ENCODE peak calls at places on chromosomes 2 and 18, in five cellular contexts. One of them, this sample, is unnamed. For H3K4me1, the result is how much of the 10 kb centered on the place peaks cover.

GRCh38 chr2:46227674-46228289 is 69.4 kb upstream of the EPAS1 start:
- DNase-seq in A549: no peak
- DNase-seq in sigmoid colon: no peak
- DNase-seq in Panc1: no peak
- DNase-seq in tibial artery: no peak
- DNase-seq in this sample: no peak

GRCh38 chr2:188016917-188017316 is 274.8 kb upstream of the GULP1 start:
- DNase-seq in Panc1: no peak
- DNase-seq in sigmoid colon: no peak
- DNase-seq in tibial artery: no peak
- DNase-seq in A549: no peak
- DNase-seq in this sample: no peak

GRCh38 chr2:219612605-219613286 is 14.7 kb upstream of the SLC4A3 start:
- DNase-seq in tibial artery: no peak
- DNase-seq in Panc1: no peak
- DNase-seq in A549: no peak
- DNase-seq in sigmoid colon: peak
- DNase-seq in this sample: peak

GRCh38 chr18:48894799-48895346 is 55.9 kb downstream of the SMAD7 start:
- DNase-seq in sigmoid colon: peak
- DNase-seq in Panc1: no peak
- DNase-seq in tibial artery: no peak
- DNase-seq in A549: no peak
- DNase-seq in this sample: no peak

GRCh38 chr18:21513292-21513691 is 87.2 kb downstream of the ESCO1 start:
- DNase-seq in sigmoid colon: no peak
- DNase-seq in Panc1: no peak
- DNase-seq in tibial artery: no peak
- DNase-seq in A549: no peak
- DNase-seq in this sample: no peak

GRCh38 chr2:20356042-20356441 is 5.4 kb upstream of the PUM2 start:
- DNase-seq in A549: no peak
- DNase-seq in Panc1: no peak
- DNase-seq in tibial artery: no peak
- DNase-seq in sigmoid colon: no peak
- DNase-seq in this sample: peak

GRCh38 chr2:223566398-223566797 is 35.8 kb downstream of the SCG2 start:
- DNase-seq in sigmoid colon: no peak
- DNase-seq in A549: peak
- DNase-seq in Panc1: no peak
- DNase-seq in tibial artery: no peak
- DNase-seq in this sample: no peak

GRCh38 chr18:79315589-79315988 is 80.1 kb upstream of the NFATC1 start:
- DNase-seq in sigmoid colon: no peak
- DNase-seq in Panc1: no peak
- DNase-seq in tibial artery: no peak
- DNase-seq in A549: no peak
- DNase-seq in this sample: no peak

GRCh38 chr18:68177807-68178702 is 536.9 kb downstream of the TMX3 start:
- DNase-seq in tibial artery: no peak
- DNase-seq in sigmoid colon: no peak
- DNase-seq in A549: no peak
- DNase-seq in Panc1: peak
- DNase-seq in this sample: no peak

GRCh38 chr18:68244786-68245185 is 470.1 kb downstream of the TMX3 start:
- DNase-seq in tibial artery: no peak
- DNase-seq in sigmoid colon: no peak
- DNase-seq in Panc1: no peak
- DNase-seq in A549: no peak
- DNase-seq in this sample: no peak

GRCh38 chr18:72342933-72343332 is 201.2 kb downstream of the CBLN2 start:
- DNase-seq in A549: no peak
- DNase-seq in sigmoid colon: no peak
- DNase-seq in tibial artery: no peak
- DNase-seq in Panc1: no peak
- DNase-seq in this sample: no peak

GRCh38 chr2:86562485-86562890 is 755 bp downstream of the CHMP3 start:
- DNase-seq in A549: no peak
- DNase-seq in tibial artery: no peak
- DNase-seq in sigmoid colon: no peak
- DNase-seq in Panc1: no peak
- DNase-seq in this sample: no peak

GRCh38 chr2:11744631-11745394 is 1.6 kb upstream of the LPIN1 start:
- DNase-seq in sigmoid colon: peak
- DNase-seq in A549: peak
- DNase-seq in tibial artery: no peak
- DNase-seq in Panc1: no peak
- DNase-seq in this sample: no peak

GRCh38 chr2:180847073-180847472 is 133.3 kb upstream of the UBE2E3 start:
- DNase-seq in Panc1: no peak
- DNase-seq in A549: no peak
- DNase-seq in sigmoid colon: no peak
- DNase-seq in tibial artery: no peak
- DNase-seq in this sample: no peak

GRCh38 chr2:122182631-122183030 is 427.2 kb downstream of the TSN start:
- DNase-seq in A549: no peak
- DNase-seq in Panc1: no peak
- DNase-seq in tibial artery: no peak
- DNase-seq in sigmoid colon: no peak
- DNase-seq in this sample: no peak

GRCh38 chr2:28137221-28137620 is 246.7 kb downstream of the BABAM2 start:
- DNase-seq in tibial artery: peak
- DNase-seq in A549: peak
- DNase-seq in Panc1: no peak
- DNase-seq in sigmoid colon: peak
- DNase-seq in this sample: peak

GRCh38 chr18:8800445-8800844 is 95.1 kb downstream of the MTCL1 start:
- DNase-seq in A549: peak
- DNase-seq in tibial artery: no peak
- DNase-seq in Panc1: peak
- DNase-seq in sigmoid colon: no peak
- DNase-seq in this sample: peak

GRCh38 chr2:152441961-152442360 is 107.0 kb downstream of the FMNL2 start:
- DNase-seq in Panc1: no peak
- DNase-seq in A549: no peak
- DNase-seq in tibial artery: no peak
- DNase-seq in sigmoid colon: no peak
- DNase-seq in this sample: no peak

GRCh38 chr2:10404324-10405143 is 43.6 kb downstream of the ODC1 start:
- DNase-seq in A549: no peak
- DNase-seq in tibial artery: no peak
- DNase-seq in Panc1: no peak
- DNase-seq in sigmoid colon: peak
- DNase-seq in this sample: no peak
- H3K4me1 ChIP-seq in A549: half or more
- H3K4me1 ChIP-seq in tibial artery: under half
- H3K4me1 ChIP-seq in Panc1: half or more
- H3K4me1 ChIP-seq in sigmoid colon: half or more
- H3K4me1 ChIP-seq in this sample: under half

DNA sequence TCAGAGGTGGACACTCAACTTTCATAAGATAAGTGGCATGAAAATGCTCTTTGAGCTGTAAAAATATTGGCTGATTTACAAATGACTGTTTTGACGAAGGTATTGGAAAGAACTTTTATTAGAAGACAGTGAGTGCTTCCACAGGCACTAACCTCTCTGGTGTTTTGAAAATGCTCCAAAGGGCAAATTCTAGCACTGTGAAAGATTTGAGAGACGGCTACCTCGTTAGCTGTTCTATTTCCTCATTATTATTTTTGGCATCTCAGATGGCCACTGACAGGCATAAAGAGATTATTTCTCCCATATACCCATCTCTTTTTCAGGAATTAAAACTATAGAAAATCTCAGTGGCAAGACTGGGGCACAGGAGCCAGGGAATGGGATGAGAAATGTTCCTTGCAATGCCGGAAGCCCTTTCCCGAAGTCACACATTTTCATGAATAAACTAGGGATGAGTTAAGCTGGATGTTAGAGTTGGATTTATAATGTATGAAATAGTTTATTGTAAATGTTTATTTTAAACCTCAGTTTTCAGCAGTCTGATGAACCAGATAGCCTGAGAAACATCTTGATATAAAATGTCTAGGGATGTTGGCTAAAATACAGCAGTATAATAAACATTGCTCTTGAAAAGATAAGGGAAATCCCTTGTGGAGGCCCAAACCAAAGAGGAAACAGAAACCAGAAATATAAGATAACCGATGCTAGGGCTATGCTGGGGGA is 175.7 kb downstream of the ASB1 start:
- DNase-seq in A549: no peak
- DNase-seq in tibial artery: no peak
- DNase-seq in Panc1: no peak
- DNase-seq in sigmoid colon: no peak
- DNase-seq in this sample: no peak
- H3K27ac ChIP-seq in A549: peak
- H3K27ac ChIP-seq in tibial artery: no peak
- H3K27ac ChIP-seq in Panc1: no peak
- H3K27ac ChIP-seq in sigmoid colon: peak
- H3K27ac ChIP-seq in this sample: peak

DNA sequence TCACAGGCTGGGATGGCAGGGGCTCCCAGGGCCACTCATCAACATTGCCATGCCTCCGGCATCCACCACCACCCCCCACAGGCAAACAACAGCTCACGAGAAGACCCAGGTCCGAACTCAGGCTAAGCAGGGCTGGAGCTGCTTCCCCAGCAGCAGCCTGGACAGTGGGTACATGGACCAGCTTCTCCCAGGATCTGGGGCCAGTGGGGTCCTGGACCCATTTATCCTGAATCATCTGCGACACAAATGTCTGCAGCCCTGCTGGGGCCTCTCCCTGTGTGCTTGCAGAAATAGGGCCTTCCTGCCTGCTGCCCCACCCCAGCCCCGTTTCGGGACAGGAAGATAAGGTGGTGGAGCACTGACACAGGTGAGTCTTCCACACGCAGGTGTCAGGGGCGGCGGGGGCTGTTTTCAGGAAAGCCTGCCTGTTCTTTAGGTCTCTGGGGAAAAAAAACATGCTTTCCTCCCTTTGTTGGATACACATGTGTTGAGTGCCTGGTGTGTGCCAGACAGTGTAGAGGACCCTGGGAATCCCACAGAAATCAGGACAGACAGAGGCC is 4.5 kb downstream of the PRLH start:
- DNase-seq in Panc1: no peak
- DNase-seq in sigmoid colon: no peak
- DNase-seq in tibial artery: no peak
- DNase-seq in A549: no peak
- DNase-seq in this sample: no peak
- H3K4me1 ChIP-seq in Panc1: under half
- H3K4me1 ChIP-seq in sigmoid colon: under half
- H3K4me1 ChIP-seq in tibial artery: under half
- H3K4me1 ChIP-seq in A549: under half
- H3K4me1 ChIP-seq in this sample: under half

DNA sequence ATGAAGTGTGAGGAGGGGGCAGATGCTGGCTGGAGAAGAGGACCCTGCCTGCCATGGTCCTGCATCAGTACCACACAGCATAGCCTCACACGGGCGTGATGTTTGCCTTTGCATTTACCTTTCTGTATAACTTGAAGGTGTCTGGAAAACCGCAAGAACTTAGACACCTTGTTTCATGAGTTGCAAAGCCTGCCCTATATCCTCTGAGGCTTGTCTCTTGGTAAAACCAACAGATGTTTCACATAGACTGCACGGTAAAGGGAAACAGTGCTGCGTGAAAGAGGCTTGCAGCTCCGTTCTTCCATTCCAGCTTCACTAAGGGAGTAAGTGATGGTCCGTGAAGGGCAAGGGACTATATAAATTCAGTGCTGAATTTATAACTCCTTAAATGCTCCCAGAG is 360.4 kb downstream of the SOX11 start:
- DNase-seq in A549: no peak
- DNase-seq in tibial artery: no peak
- DNase-seq in Panc1: no peak
- DNase-seq in sigmoid colon: no peak
- DNase-seq in this sample: no peak
- H3K27ac ChIP-seq in A549: no peak
- H3K27ac ChIP-seq in tibial artery: no peak
- H3K27ac ChIP-seq in Panc1: no peak
- H3K27ac ChIP-seq in sigmoid colon: no peak
- H3K27ac ChIP-seq in this sample: no peak

DNA sequence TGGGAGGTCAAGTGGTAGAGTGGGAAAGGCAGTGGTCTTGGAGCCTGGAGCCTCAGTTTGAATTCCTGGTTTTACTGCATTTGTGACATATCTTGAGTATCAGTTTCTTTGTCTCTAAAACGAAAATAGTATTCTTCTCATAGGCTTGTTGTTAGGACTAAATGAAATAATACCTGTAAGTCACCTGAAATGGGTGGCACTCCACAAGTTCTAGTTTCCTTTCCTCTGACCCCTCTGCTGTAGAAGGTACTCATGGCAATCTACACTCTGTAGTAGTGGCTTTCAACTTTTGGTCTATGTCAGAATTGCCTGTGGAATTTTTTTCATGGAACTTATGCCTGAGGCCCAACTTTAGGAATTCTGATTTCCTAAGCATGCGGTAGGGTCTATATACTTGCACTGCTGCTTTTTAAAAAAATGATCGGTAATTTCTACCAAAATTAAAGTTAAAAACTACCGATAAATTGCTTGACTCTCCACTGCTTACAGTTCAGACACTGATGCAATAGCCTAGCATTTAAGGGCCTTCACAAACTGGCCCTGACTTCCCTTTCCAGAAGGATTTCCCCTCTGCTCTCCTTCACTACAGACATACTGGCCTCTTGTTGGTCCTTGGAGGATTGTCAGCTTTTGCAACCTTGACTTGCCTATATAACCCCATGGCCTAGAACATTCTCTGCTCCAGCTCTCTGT is 47.2 kb downstream of the PLEK start:
- DNase-seq in Panc1: no peak
- DNase-seq in sigmoid colon: no peak
- DNase-seq in A549: no peak
- DNase-seq in tibial artery: no peak
- DNase-seq in this sample: no peak
- H3K4me1 ChIP-seq in Panc1: under half
- H3K4me1 ChIP-seq in sigmoid colon: under half
- H3K4me1 ChIP-seq in A549: under half
- H3K4me1 ChIP-seq in tibial artery: under half
- H3K4me1 ChIP-seq in this sample: under half